ENCODE peak calls at places on chromosomes 11 and 22, in eight cellular contexts. One of them, this sample, is unnamed. For H3K4me1 and H3K9me3, the result is how much of the 10 kb centered on the place peaks cover.

GRCh38 chr11:57881647-57882046 is 120.0 kb downstream of the CTNND1 start:
- DNase-seq in prostate gland: no peak
- DNase-seq in ovary: no peak
- DNase-seq in DND-41: no peak
- DNase-seq in fibroblast of lung: no peak
- DNase-seq in A549: no peak
- DNase-seq in upper lobe of right lung: no peak
- DNase-seq in left ventricle myocardium inferior: no peak
- DNase-seq in this sample: peak

GRCh38 chr11:55661901-55662300 is at the start of gene OR4C6:
- DNase-seq in prostate gland: no peak
- DNase-seq in ovary: no peak
- DNase-seq in DND-41: no peak
- DNase-seq in fibroblast of lung: no peak
- DNase-seq in A549: no peak
- DNase-seq in upper lobe of right lung: no peak
- DNase-seq in left ventricle myocardium inferior: no peak
- DNase-seq in this sample: no peak

GRCh38 chr11:123509737-123510578 is 79.9 kb downstream of the GRAMD1B start:
- DNase-seq in prostate gland: no peak
- DNase-seq in ovary: no peak
- DNase-seq in DND-41: no peak
- DNase-seq in fibroblast of lung: peak
- DNase-seq in A549: no peak
- DNase-seq in upper lobe of right lung: no peak
- DNase-seq in left ventricle myocardium inferior: no peak
- DNase-seq in this sample: no peak

GRCh38 chr11:71490731-71491390 is 36.2 kb upstream of the KRTAP5-7 start:
- DNase-seq in prostate gland: no peak
- DNase-seq in ovary: no peak
- DNase-seq in DND-41: no peak
- DNase-seq in fibroblast of lung: no peak
- DNase-seq in A549: no peak
- DNase-seq in upper lobe of right lung: peak
- DNase-seq in left ventricle myocardium inferior: no peak
- DNase-seq in this sample: no peak

GRCh38 chr22:40237241-40237640 is 59.5 kb downstream of the TNRC6B start:
- DNase-seq in prostate gland: no peak
- DNase-seq in ovary: no peak
- DNase-seq in DND-41: no peak
- DNase-seq in fibroblast of lung: no peak
- DNase-seq in A549: no peak
- DNase-seq in upper lobe of right lung: no peak
- DNase-seq in left ventricle myocardium inferior: no peak
- DNase-seq in this sample: no peak

GRCh38 chr22:33465554-33465953 is 407.4 kb upstream of the SYN3 start:
- DNase-seq in prostate gland: peak
- DNase-seq in ovary: no peak
- DNase-seq in DND-41: no peak
- DNase-seq in fibroblast of lung: no peak
- DNase-seq in A549: no peak
- DNase-seq in upper lobe of right lung: no peak
- DNase-seq in left ventricle myocardium inferior: no peak
- DNase-seq in this sample: no peak

GRCh38 chr11:29343465-29344333 is 673.1 kb downstream of the KCNA4 start:
- DNase-seq in prostate gland: peak
- DNase-seq in ovary: peak
- DNase-seq in DND-41: peak
- DNase-seq in fibroblast of lung: peak
- DNase-seq in A549: peak
- DNase-seq in upper lobe of right lung: peak
- DNase-seq in left ventricle myocardium inferior: peak
- DNase-seq in this sample: peak

GRCh38 chr11:99632969-99633368 is 612.2 kb downstream of the CNTN5 start:
- DNase-seq in prostate gland: no peak
- DNase-seq in ovary: no peak
- DNase-seq in DND-41: no peak
- DNase-seq in fibroblast of lung: no peak
- DNase-seq in A549: no peak
- DNase-seq in upper lobe of right lung: no peak
- DNase-seq in left ventricle myocardium inferior: no peak
- DNase-seq in this sample: no peak

GRCh38 chr22:32080904-32081303 is 37.8 kb downstream of the SLC5A1 start:
- DNase-seq in prostate gland: peak
- DNase-seq in ovary: no peak
- DNase-seq in DND-41: peak
- DNase-seq in fibroblast of lung: peak
- DNase-seq in A549: peak
- DNase-seq in upper lobe of right lung: no peak
- DNase-seq in left ventricle myocardium inferior: no peak
- DNase-seq in this sample: no peak

GRCh38 chr11:14144905-14145304 is 182.4 kb downstream of the SPON1 start:
- DNase-seq in prostate gland: no peak
- DNase-seq in ovary: no peak
- DNase-seq in DND-41: no peak
- DNase-seq in fibroblast of lung: no peak
- DNase-seq in A549: no peak
- DNase-seq in upper lobe of right lung: no peak
- DNase-seq in left ventricle myocardium inferior: no peak
- DNase-seq in this sample: no peak

GRCh38 chr11:118238947-118239346 is 13.2 kb downstream of the MPZL3 start:
- DNase-seq in prostate gland: no peak
- DNase-seq in ovary: no peak
- DNase-seq in DND-41: no peak
- DNase-seq in fibroblast of lung: no peak
- DNase-seq in A549: no peak
- DNase-seq in upper lobe of right lung: no peak
- DNase-seq in left ventricle myocardium inferior: no peak
- DNase-seq in this sample: no peak

GRCh38 chr11:119339581-119340334 is 925 bp downstream of the C1QTNF5 start:
- DNase-seq in prostate gland: no peak
- DNase-seq in ovary: peak
- DNase-seq in DND-41: no peak
- DNase-seq in fibroblast of lung: peak
- DNase-seq in A549: no peak
- DNase-seq in upper lobe of right lung: peak
- DNase-seq in left ventricle myocardium inferior: peak
- DNase-seq in this sample: no peak

GRCh38 chr11:45264839-45265515 is 21.2 kb downstream of the SYT13 start:
- DNase-seq in prostate gland: no peak
- DNase-seq in ovary: no peak
- DNase-seq in DND-41: no peak
- DNase-seq in fibroblast of lung: peak
- DNase-seq in A549: peak
- DNase-seq in upper lobe of right lung: no peak
- DNase-seq in left ventricle myocardium inferior: no peak
- DNase-seq in this sample: no peak

GRCh38 chr11:65083134-65083833 is 556 bp downstream of the CDCA5 start:
- DNase-seq in prostate gland: no peak
- DNase-seq in ovary: no peak
- DNase-seq in DND-41: no peak
- DNase-seq in fibroblast of lung: no peak
- DNase-seq in A549: no peak
- DNase-seq in upper lobe of right lung: no peak
- DNase-seq in left ventricle myocardium inferior: no peak
- DNase-seq in this sample: no peak

GRCh38 chr22:35860087-35860733 is 142.5 kb downstream of the APOL5 start:
- DNase-seq in prostate gland: no peak
- DNase-seq in ovary: no peak
- DNase-seq in DND-41: no peak
- DNase-seq in fibroblast of lung: no peak
- DNase-seq in A549: no peak
- DNase-seq in upper lobe of right lung: no peak
- DNase-seq in left ventricle myocardium inferior: no peak
- DNase-seq in this sample: no peak

GRCh38 chr22:35860837-35861236 is 143.2 kb downstream of the APOL5 start:
- DNase-seq in prostate gland: no peak
- DNase-seq in ovary: no peak
- DNase-seq in DND-41: no peak
- DNase-seq in fibroblast of lung: no peak
- DNase-seq in A549: no peak
- DNase-seq in upper lobe of right lung: no peak
- DNase-seq in left ventricle myocardium inferior: no peak
- DNase-seq in this sample: no peak

GRCh38 chr22:35863432-35863831 is 145.8 kb downstream of the APOL5 start:
- DNase-seq in prostate gland: no peak
- DNase-seq in ovary: no peak
- DNase-seq in DND-41: no peak
- DNase-seq in fibroblast of lung: no peak
- DNase-seq in A549: no peak
- DNase-seq in upper lobe of right lung: no peak
- DNase-seq in left ventricle myocardium inferior: no peak
- DNase-seq in this sample: no peak

GRCh38 chr22:35861451-35861850 is 143.8 kb downstream of the APOL5 start:
- DNase-seq in prostate gland: no peak
- DNase-seq in ovary: no peak
- DNase-seq in DND-41: no peak
- DNase-seq in fibroblast of lung: no peak
- DNase-seq in A549: no peak
- DNase-seq in upper lobe of right lung: no peak
- DNase-seq in left ventricle myocardium inferior: no peak
- DNase-seq in this sample: no peak

DNA sequence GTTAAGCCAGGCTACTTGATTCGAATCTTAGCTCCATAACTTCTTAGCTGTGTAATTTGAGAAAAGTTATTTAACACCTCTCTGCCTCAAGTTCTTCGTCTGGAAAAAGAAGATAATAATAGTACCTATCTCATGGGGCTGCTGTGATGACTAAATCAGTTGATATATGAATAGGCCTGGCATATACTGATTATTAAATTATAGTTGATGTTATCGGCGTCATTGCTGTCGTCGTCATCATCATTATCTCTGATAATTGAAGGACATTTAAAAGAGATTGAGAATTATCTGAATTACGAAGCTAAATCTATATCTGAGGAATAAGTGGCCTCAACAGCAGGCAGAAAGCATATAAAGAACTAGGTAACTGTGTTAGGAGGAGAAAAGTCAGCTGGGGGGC is 145.0 kb downstream of the APOL5 start:
- DNase-seq in prostate gland: no peak
- DNase-seq in ovary: no peak
- DNase-seq in DND-41: no peak
- DNase-seq in fibroblast of lung: no peak
- DNase-seq in A549: no peak
- DNase-seq in upper lobe of right lung: no peak
- DNase-seq in left ventricle myocardium inferior: no peak
- DNase-seq in this sample: no peak
- H3K27ac ChIP-seq in prostate gland: no peak
- H3K27ac ChIP-seq in ovary: no peak
- H3K27ac ChIP-seq in DND-41: no peak
- H3K27ac ChIP-seq in fibroblast of lung: no peak
- H3K27ac ChIP-seq in A549: no peak
- H3K27ac ChIP-seq in upper lobe of right lung: no peak
- H3K27ac ChIP-seq in left ventricle myocardium inferior: peak
- H3K27ac ChIP-seq in this sample: no peak

DNA sequence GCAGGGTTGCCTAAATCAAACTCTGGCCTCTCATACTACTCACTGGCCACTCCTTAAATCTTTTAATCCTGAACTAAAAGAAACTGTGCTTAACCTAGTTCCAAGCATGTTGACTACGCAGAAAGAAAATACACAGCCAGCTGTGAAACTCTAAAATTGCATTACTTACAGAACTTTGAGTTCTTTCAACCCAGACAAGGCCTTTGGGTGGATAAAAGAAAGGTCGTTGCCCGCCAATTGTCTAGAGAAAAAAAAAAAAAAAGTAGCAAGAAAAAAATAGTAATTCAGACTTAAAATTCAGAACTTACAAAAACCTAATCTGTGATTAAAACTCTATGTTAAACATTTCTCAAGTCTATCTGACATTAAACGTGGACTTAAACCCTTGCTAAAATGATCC is 29.3 kb upstream of the CCDC34 start:
- DNase-seq in prostate gland: no peak
- DNase-seq in ovary: no peak
- DNase-seq in DND-41: no peak
- DNase-seq in fibroblast of lung: no peak
- DNase-seq in A549: no peak
- DNase-seq in upper lobe of right lung: no peak
- DNase-seq in left ventricle myocardium inferior: no peak
- DNase-seq in this sample: no peak
- H3K4me1 ChIP-seq in prostate gland: under half
- H3K4me1 ChIP-seq in ovary: under half
- H3K4me1 ChIP-seq in DND-41: under half
- H3K4me1 ChIP-seq in fibroblast of lung: under half
- H3K4me1 ChIP-seq in A549: half or more
- H3K4me1 ChIP-seq in upper lobe of right lung: under half
- H3K4me1 ChIP-seq in left ventricle myocardium inferior: half or more
- H3K4me1 ChIP-seq in this sample: under half

DNA sequence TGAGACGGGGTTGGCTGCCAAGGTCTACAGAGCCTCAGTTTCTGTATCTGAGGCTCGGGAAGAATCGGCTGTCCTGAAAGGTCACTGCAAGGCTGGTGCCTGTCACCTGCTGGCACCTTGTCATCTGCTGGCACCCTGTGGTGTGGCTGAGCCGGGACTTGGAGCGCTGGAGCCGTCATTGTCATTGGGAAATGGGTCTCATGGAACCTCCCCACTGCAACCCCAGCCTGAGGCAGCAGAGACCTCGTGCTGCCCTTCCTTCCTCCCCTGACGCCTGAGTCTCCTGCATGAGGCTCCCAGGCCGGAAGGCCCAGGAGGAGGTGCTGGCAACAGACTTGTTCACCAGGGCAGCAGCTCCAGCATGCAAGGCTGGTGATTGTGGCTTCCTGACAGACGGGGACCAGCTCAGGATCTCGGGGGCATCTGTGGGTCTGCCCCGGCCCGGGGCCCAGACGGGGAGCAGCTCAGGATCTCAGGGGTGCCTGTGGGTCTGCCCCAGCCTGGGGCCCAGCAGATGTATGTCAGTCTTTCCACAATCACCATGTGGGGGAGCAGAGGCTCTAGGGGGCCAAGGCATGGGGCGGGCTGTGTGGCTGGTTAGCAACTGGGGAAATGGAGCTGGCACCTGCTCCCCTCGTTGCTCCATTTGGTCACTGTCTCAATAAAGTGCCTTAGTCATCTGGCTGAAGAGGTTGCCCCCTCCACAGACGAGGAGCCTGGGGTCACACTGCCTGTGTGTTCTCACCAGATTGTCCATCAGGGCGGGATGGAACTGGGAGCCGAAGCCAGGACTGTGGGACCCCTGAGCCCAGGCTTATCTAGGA is 668.7 kb downstream of the BRD1 start:
- DNase-seq in prostate gland: no peak
- DNase-seq in ovary: no peak
- DNase-seq in DND-41: no peak
- DNase-seq in fibroblast of lung: no peak
- DNase-seq in A549: no peak
- DNase-seq in upper lobe of right lung: peak
- DNase-seq in left ventricle myocardium inferior: no peak
- DNase-seq in this sample: no peak
- H3K9me3 ChIP-seq in prostate gland: under half
- H3K9me3 ChIP-seq in ovary: under half
- H3K9me3 ChIP-seq in DND-41: under half
- H3K9me3 ChIP-seq in fibroblast of lung: under half
- H3K9me3 ChIP-seq in A549: under half
- H3K9me3 ChIP-seq in upper lobe of right lung: under half
- H3K9me3 ChIP-seq in left ventricle myocardium inferior: under half
- H3K9me3 ChIP-seq in this sample: under half

DNA sequence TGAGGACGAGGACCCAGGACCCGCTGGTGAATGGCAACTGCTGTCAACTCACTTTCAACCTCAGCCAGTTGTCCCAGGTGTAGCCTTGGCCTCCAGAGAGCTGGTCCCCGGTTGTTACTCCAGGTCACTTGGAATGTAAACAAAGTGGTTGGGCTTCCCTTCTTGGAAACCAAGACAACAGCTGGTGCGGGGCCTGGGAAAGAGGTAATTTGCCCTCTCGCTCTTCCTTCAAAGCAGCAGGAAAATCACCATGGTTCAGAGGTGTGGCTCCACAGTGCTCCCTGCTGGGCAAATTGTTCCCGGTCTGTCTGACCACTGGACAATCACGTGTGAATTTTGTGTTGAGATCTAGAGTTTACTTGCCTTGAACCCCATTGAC is 15.0 kb downstream of the SLC1A2 start:
- DNase-seq in prostate gland: no peak
- DNase-seq in ovary: no peak
- DNase-seq in DND-41: peak
- DNase-seq in fibroblast of lung: peak
- DNase-seq in A549: peak
- DNase-seq in upper lobe of right lung: peak
- DNase-seq in left ventricle myocardium inferior: no peak
- DNase-seq in this sample: no peak
- H3K27ac ChIP-seq in prostate gland: no peak
- H3K27ac ChIP-seq in ovary: no peak
- H3K27ac ChIP-seq in DND-41: no peak
- H3K27ac ChIP-seq in fibroblast of lung: no peak
- H3K27ac ChIP-seq in A549: peak
- H3K27ac ChIP-seq in upper lobe of right lung: peak
- H3K27ac ChIP-seq in left ventricle myocardium inferior: no peak
- H3K27ac ChIP-seq in this sample: no peak